ENCODE peak calls at places on chromosomes 3 and 15, in five cellular contexts. U is NCI-H2081; P is Right ventricle myocardium superior; M is stimulated activated CD4-positive, alpha-beta T cell treated with anti-CD3 and anti-CD28 coated beads, Interleukin-4, amount 100 ng/mL, for 1 hour; R is aorta. Z is an unnamed sample.

GRCh38 chr3:37240170-37240945 is 66.0 kb upstream of the LRRFIP2 start:
- DNase-seq in U (no peak), P (no peak), M (no peak), R (no peak), Z (no peak)

GRCh38 chr3:58683001-58683845 is 16.6 kb upstream of the FAM3D start:
- DNase-seq in U (no peak), P (no peak), M (no peak), R (no peak), Z (peak)

GRCh38 chr3:76990606-76991005 is 49.3 kb upstream of the ROBO2 start:
- DNase-seq in U (no peak), P (no peak), M (no peak), R (no peak), Z (peak)

GRCh38 chr3:194137314-194138097 is 1.6 kb downstream of the HES1 start:
- DNase-seq in U (peak), P (peak), M (peak), R (peak), Z (peak)

GRCh38 chr15:89963301-89964288 is 37.5 kb upstream of the ZNF710 start:
- DNase-seq in U (no peak), P (peak), M (no peak), R (no peak), Z (no peak)

GRCh38 chr3:120767106-120767505 is 24.6 kb downstream of the GTF2E1 start:
- DNase-seq in U (no peak), P (no peak), M (no peak), R (no peak), Z (no peak)

GRCh38 chr3:155553800-155554199 is 191.1 kb downstream of the PLCH1 start:
- DNase-seq in U (no peak), P (no peak), M (no peak), R (no peak), Z (peak)

GRCh38 chr3:125359700-125360099 is 15.4 kb downstream of the ZNF148 start:
- DNase-seq in U (peak), P (no peak), M (no peak), R (no peak), Z (no peak)

GRCh38 chr3:133938770-133939495 is 43.3 kb upstream of the RAB6B start:
- DNase-seq in U (no peak), P (peak), M (no peak), R (peak), Z (peak)

GRCh38 chr3:194905696-194906095 is 220.0 kb downstream of the FAM43A start:
- DNase-seq in U (no peak), P (no peak), M (no peak), R (no peak), Z (peak)

GRCh38 chr3:160213181-160213580 is 12.0 kb upstream of the C3orf80 start:
- DNase-seq in U (no peak), P (no peak), M (no peak), R (no peak), Z (no peak)

GRCh38 chr15:67707520-67708283 is 117.6 kb upstream of the SKOR1 start:
- DNase-seq in U (no peak), P (no peak), M (no peak), R (no peak), Z (no peak)

GRCh38 chr3:14605070-14605469 is 46.5 kb upstream of the CCDC174 start:
- DNase-seq in U (no peak), P (no peak), M (no peak), R (no peak), Z (peak)

GRCh38 chr15:25931846-25932245 is 68.7 kb upstream of the ATP10A start:
- DNase-seq in U (no peak), P (no peak), M (no peak), R (no peak), Z (peak)

GRCh38 chr3:50378757-50379156 is 19.4 kb upstream of the TMEM115 start:
- DNase-seq in U (no peak), P (no peak), M (no peak), R (no peak), Z (no peak)

GRCh38 chr3:169694117-169694516 is 30.6 kb upstream of the MECOM start:
- DNase-seq in U (no peak), P (peak), M (no peak), R (no peak), Z (peak)

GRCh38 chr15:96737408-96737807 is 406.9 kb downstream of the NR2F2 start:
- DNase-seq in U (no peak), P (no peak), M (no peak), R (no peak), Z (no peak)

GRCh38 chr3:131728898-131729297 is 226.1 kb upstream of the MRPL3 start:
- DNase-seq in U (peak), P (no peak), M (no peak), R (no peak), Z (no peak)

GRCh38 chr3:22729981-22730380 is 473.1 kb upstream of the UBE2E2 start:
- DNase-seq in U (no peak), P (no peak), M (no peak), R (no peak), Z (no peak)

GRCh38 chr15:48833526-48833925 is 22.7 kb upstream of the CEP152 start:
- DNase-seq in U (no peak), P (no peak), M (no peak), R (no peak), Z (no peak)

GRCh38 chr3:128287161-128287560 is 133.9 kb downstream of the EEFSEC start:
- DNase-seq in U (no peak), P (no peak), M (no peak), R (no peak), Z (no peak)

GRCh38 chr3:128319741-128320141 is 146.9 kb downstream of the DNAJB8 start:
- DNase-seq in U (peak), P (no peak), M (no peak), R (no peak), Z (no peak)

Z was measured in renal cortical epithelial cell.